ENCODE peak calls at places on chromosomes 5 and 9, in five cellular contexts. U is tibial nerve, E is K562, Z is stomach, O is suprapubic skin. B is an unnamed sample.

GRCh38 chr5:76744632-76745031 is 28.7 kb downstream of the F2R start:
- DNase-seq in Z (no peak), U (no peak), O (no peak), E (no peak), B (no peak)

GRCh38 chr5:134878403-134878802 is 4.2 kb downstream of the TXNDC15 start:
- DNase-seq in O (no peak), E (no peak), U (no peak), Z (peak; percentile 50), B (peak; percentile 38)

GRCh38 chr5:6456766-6457370 is 8.2 kb downstream of the UBE2QL1 start:
- DNase-seq in U (no peak), E (no peak), Z (no peak), O (no peak), B (no peak)

GRCh38 chr9:96417610-96418073 is 528 bp downstream of the ZNF367 start:
- DNase-seq in U (no peak), O (peak; percentile 80), Z (no peak), E (no peak), B (peak; percentile 24)

GRCh38 chr9:75824816-75825568 is 65.5 kb upstream of the PCSK5 start:
- DNase-seq in O (no peak), Z (no peak), U (no peak), E (no peak), B (no peak)

GRCh38 chr9:26802921-26803320 is 89.7 kb downstream of the CAAP1 start:
- DNase-seq in Z (no peak), U (no peak), O (no peak), E (no peak), B (no peak)

GRCh38 chr5:173638126-173638525 is 21.7 kb upstream of the BOD1 start:
- DNase-seq in U (no peak), O (peak; percentile 11), Z (peak; percentile 9), E (no peak), B (no peak)

GRCh38 chr9:118577121-118577520 is 792.1 kb downstream of the BRINP1 start:
- DNase-seq in U (no peak), E (no peak), O (no peak), Z (no peak), B (no peak)

GRCh38 chr5:102375256-102375655 is 79.2 kb upstream of the SLCO4C1 start:
- DNase-seq in O (no peak), E (no peak), Z (no peak), U (no peak), B (no peak)

GRCh38 chr9:112401175-112401815 is 21.4 kb downstream of the HSDL2 start:
- DNase-seq in U (no peak), Z (no peak), O (no peak), E (no peak), B (no peak)

GRCh38 chr5:19837536-19838179 is 150.3 kb downstream of the CDH18 start:
- DNase-seq in U (no peak), O (no peak), Z (no peak), E (no peak), B (no peak)

GRCh38 chr9:109182940-109183798 is 16.1 kb upstream of the FRRS1L start:
- DNase-seq in Z (peak; percentile 57), E (peak; percentile 64), O (peak; percentile 47), U (no peak), B (peak; percentile 30)

GRCh38 chr9:121483049-121483448 is 16.6 kb downstream of the GGTA1 start:
- DNase-seq in U (no peak), O (no peak), E (peak; percentile 54), Z (no peak), B (no peak)

GRCh38 chr9:108864446-108864845 is 2.4 kb downstream of the ACTL7A start:
- DNase-seq in O (no peak), U (no peak), Z (no peak), E (no peak), B (no peak)

GRCh38 chr9:2872941-2873323 is 29.0 kb upstream of the PUM3 start:
- DNase-seq in Z (no peak), E (no peak), U (no peak), O (no peak), B (no peak)

GRCh38 chr9:33950371-33950770 is 98.3 kb downstream of the UBAP2 start:
- DNase-seq in Z (no peak), O (no peak), U (no peak), E (no peak), B (no peak)

GRCh38 chr9:91991621-91992435 is 41.8 kb upstream of the ROR2 start:
- DNase-seq in Z (no peak), O (no peak), U (no peak), E (no peak), B (no peak)

GRCh38 chr9:136808075-136808780 is 480 bp downstream of the RABL6 start:
- DNase-seq in Z (peak; percentile 34), U (no peak), E (peak; percentile 45), O (no peak), B (peak; percentile 35)

GRCh38 chr9:17065062-17065461 is 69.8 kb upstream of the CNTLN start:
- DNase-seq in O (no peak), Z (no peak), U (no peak), E (no peak), B (no peak)

GRCh38 chr5:178291161-178291561 is 58.6 kb upstream of the PHYKPL start:
- DNase-seq in U (no peak), E (no peak), O (no peak), Z (no peak), B (no peak)

DNA sequence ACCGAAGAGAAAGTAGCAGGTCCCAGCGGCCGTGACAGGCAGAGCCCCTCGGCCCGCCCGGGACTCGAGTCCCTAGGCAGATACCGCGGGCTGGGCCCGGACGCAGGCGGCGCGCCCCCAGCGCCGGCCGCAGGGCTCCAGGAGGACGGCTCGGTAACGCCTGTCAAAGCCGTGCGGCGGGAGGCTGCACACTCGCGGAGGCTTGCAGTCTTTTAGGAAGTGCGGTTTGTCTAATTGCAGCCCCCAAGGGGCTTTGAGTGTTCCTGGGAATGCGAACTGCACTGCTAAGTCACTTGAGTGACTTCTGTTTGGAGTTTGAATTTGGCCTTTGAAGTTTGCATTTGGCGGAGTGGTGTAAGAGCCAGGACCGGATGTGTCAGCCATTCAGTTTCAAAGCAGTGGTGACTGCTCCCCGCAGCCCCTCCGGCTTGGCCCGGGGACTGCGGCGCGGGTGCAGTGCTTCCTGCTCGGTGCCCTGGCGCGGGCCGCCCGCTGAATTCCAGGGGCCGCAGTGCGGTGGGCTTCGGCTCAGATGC is 1.3 kb downstream of the MAP3K1 start:
- DNase-seq in E (peak; percentile 63), Z (peak; percentile 60), O (peak; percentile 86), U (peak; percentile 32), B (peak; percentile 75)
- TF ChIP-seq CTCF in E (no peak), Z (no peak), O (no peak), U (no peak), B (no peak)

GRCh38 chr5:2249442-2249841 is 366.7 kb upstream of the IRX4 start:
- DNase-seq in E (no peak), U (no peak), Z (no peak), O (no peak), B (no peak)
- TF ChIP-seq EP300 in E (no peak), U (no peak), Z (no peak), O (no peak), B (no peak)

GRCh38 chr5:78364005-78364404 is 3.6 kb downstream of the SCAMP1 start:
- DNase-seq in Z (no peak), U (no peak), E (no peak), O (no peak), B (no peak)

GRCh38 chr5:78361226-78361993 is 993 bp downstream of the SCAMP1 start:
- DNase-seq in O (no peak), E (peak; percentile 46), Z (peak; percentile 79), U (peak; percentile 48), B (peak; percentile 53)

GRCh38 chr5:78360674-78361225 is 333 bp downstream of the SCAMP1 start:
- DNase-seq in O (peak; percentile 79), U (no peak), Z (peak; percentile 68), E (peak; percentile 65), B (peak; percentile 66)

GRCh38 chr5:78362220-78362619 is 1.8 kb downstream of the SCAMP1 start:
- DNase-seq in U (no peak), Z (no peak), O (no peak), E (no peak), B (no peak)

GRCh38 chr5:78359831-78360673 is at the start of gene SCAMP1:
- DNase-seq in U (peak; percentile 93), Z (peak; percentile 94), O (peak; percentile 92), E (peak; percentile 94), B (peak; percentile 95)
- TF ChIP-seq CTCF in U (peak; percentile 59), Z (peak; percentile 29), O (peak; percentile 27), E (peak; percentile 58), B (peak; percentile 27)

DNA sequence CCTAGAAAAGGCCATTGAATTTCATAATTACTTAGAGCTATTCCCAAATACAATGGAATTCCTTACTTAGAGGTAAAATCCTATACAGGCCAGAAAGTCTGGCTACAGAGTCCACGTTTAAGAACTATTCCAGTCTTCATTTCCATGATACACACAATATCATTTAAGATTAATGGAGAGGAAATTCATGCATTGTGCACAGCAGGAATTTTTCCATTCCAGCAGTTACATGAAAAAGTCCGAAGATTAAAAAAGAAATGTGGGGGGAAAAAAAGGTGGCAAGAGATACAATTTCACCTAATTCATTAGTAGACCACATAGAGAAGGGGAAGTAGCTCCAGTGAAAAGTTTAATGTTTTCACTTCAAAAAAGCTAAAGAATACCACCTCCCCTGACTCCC is 63.1 kb downstream of the CHD1 start:
- DNase-seq in E (no peak), U (no peak), O (no peak), Z (no peak), B (no peak)
- TF ChIP-seq EP300 in E (no peak), U (no peak), O (no peak), Z (no peak), B (no peak)